ENCODE peak calls at places on chromosomes 3 and 15, in six cellular contexts. One of them, this sample, is unnamed.

GRCh38 chr3:9912294-9912935 is 4.5 kb upstream of the IL17RC start:
- DNase-seq in neuronal stem cell: no peak
- DNase-seq in prostate gland: no peak
- DNase-seq in ovary: no peak
- DNase-seq in Panc1: no peak
- DNase-seq in tibial artery: no peak
- DNase-seq in this sample: no peak

GRCh38 chr15:29656636-29657475 is 165.4 kb downstream of the TJP1 start:
- DNase-seq in ovary: no peak
- DNase-seq in Panc1: no peak
- DNase-seq in prostate gland: peak
- DNase-seq in tibial artery: no peak
- DNase-seq in neuronal stem cell: peak
- DNase-seq in this sample: no peak

GRCh38 chr3:86793786-86794185 is 197.2 kb downstream of the VGLL3 start:
- DNase-seq in Panc1: peak
- DNase-seq in neuronal stem cell: no peak
- DNase-seq in tibial artery: no peak
- DNase-seq in ovary: no peak
- DNase-seq in prostate gland: no peak
- DNase-seq in this sample: no peak

GRCh38 chr3:50971487-50971924 is 296.8 kb downstream of the DOCK3 start:
- DNase-seq in prostate gland: peak
- DNase-seq in ovary: no peak
- DNase-seq in neuronal stem cell: peak
- DNase-seq in Panc1: peak
- DNase-seq in tibial artery: no peak
- DNase-seq in this sample: no peak

GRCh38 chr3:97950360-97950759 is 21.9 kb downstream of the RIOX2 start:
- DNase-seq in neuronal stem cell: no peak
- DNase-seq in prostate gland: no peak
- DNase-seq in tibial artery: no peak
- DNase-seq in Panc1: no peak
- DNase-seq in ovary: no peak
- DNase-seq in this sample: no peak

GRCh38 chr15:77032647-77033416 is 37.9 kb downstream of the PSTPIP1 start:
- DNase-seq in prostate gland: no peak
- DNase-seq in neuronal stem cell: no peak
- DNase-seq in ovary: no peak
- DNase-seq in tibial artery: no peak
- DNase-seq in Panc1: no peak
- DNase-seq in this sample: no peak

GRCh38 chr3:80087769-80088168 is 320.0 kb upstream of the ROBO1 start:
- DNase-seq in ovary: no peak
- DNase-seq in Panc1: no peak
- DNase-seq in tibial artery: no peak
- DNase-seq in neuronal stem cell: no peak
- DNase-seq in prostate gland: no peak
- DNase-seq in this sample: no peak

GRCh38 chr3:111112913-111113312 is 41.3 kb downstream of the NECTIN3 start:
- DNase-seq in prostate gland: no peak
- DNase-seq in tibial artery: no peak
- DNase-seq in Panc1: no peak
- DNase-seq in ovary: no peak
- DNase-seq in neuronal stem cell: no peak
- DNase-seq in this sample: no peak

GRCh38 chr3:32246079-32246675 is 7.7 kb downstream of the CMTM8 start:
- DNase-seq in Panc1: no peak
- DNase-seq in neuronal stem cell: no peak
- DNase-seq in ovary: no peak
- DNase-seq in prostate gland: no peak
- DNase-seq in tibial artery: no peak
- DNase-seq in this sample: no peak

GRCh38 chr15:39462691-39463090 is 118.2 kb upstream of the THBS1 start:
- DNase-seq in neuronal stem cell: no peak
- DNase-seq in ovary: no peak
- DNase-seq in tibial artery: no peak
- DNase-seq in prostate gland: no peak
- DNase-seq in Panc1: no peak
- DNase-seq in this sample: no peak

GRCh38 chr15:78811825-78812183 is 540 bp upstream of the ADAMTS7 start:
- DNase-seq in prostate gland: no peak
- DNase-seq in Panc1: no peak
- DNase-seq in neuronal stem cell: no peak
- DNase-seq in tibial artery: no peak
- DNase-seq in ovary: no peak
- DNase-seq in this sample: no peak

DNA sequence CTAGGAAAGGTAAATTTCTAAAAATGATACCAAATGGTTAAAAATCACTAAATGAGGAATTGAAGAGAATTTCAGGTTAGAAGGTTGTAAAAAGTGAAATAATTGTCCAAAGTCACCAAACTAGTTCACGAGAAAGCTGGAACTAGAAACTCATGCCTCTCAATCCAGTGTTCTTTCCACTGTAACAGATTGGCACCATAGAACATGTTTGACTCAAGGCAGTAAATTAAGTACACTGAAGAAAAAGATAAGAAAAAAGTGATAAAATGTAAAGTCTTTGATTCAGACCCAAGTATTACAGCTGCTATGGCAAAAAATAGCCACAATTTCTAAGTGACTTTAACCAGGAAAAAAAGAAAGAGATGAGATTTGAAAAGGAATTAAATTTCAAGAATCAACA is 26.5 kb downstream of the ZBTB20 start:
- DNase-seq in ovary: no peak
- DNase-seq in neuronal stem cell: no peak
- DNase-seq in tibial artery: no peak
- DNase-seq in prostate gland: no peak
- DNase-seq in Panc1: no peak
- DNase-seq in this sample: no peak
- H3K27ac ChIP-seq in ovary: no peak
- H3K27ac ChIP-seq in neuronal stem cell: no peak
- H3K27ac ChIP-seq in tibial artery: no peak
- H3K27ac ChIP-seq in prostate gland: no peak
- H3K27ac ChIP-seq in Panc1: no peak
- H3K27ac ChIP-seq in this sample: no peak

DNA sequence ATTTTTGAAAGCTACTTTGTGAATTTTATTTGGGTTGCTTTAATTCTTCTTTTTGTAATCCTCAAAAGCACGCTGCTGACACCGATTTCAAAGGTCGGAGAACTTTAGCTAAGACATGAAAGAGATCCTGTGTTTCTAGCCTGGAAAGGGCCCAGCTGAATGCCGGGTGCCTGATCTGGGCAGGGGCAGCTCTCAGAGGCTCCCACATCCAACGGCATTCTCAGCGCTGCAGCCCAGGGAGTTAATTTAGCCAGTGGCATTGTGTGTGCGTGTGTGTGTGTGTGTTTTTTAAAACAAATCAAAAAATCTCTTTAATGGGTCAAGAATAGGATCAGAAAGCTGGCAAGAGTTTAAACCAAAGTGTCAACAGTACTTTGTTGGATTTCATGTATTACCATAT is 6.5 kb downstream of the RBP1 start:
- DNase-seq in neuronal stem cell: peak
- DNase-seq in ovary: no peak
- DNase-seq in Panc1: no peak
- DNase-seq in tibial artery: no peak
- DNase-seq in prostate gland: no peak
- DNase-seq in this sample: peak
- H3K27ac ChIP-seq in neuronal stem cell: no peak
- H3K27ac ChIP-seq in ovary: peak
- H3K27ac ChIP-seq in Panc1: peak
- H3K27ac ChIP-seq in tibial artery: peak
- H3K27ac ChIP-seq in prostate gland: no peak
- H3K27ac ChIP-seq in this sample: peak

GRCh38 chr3:136984837-136985236 is 27.1 kb downstream of the IL20RB start:
- DNase-seq in tibial artery: no peak
- DNase-seq in Panc1: no peak
- DNase-seq in neuronal stem cell: no peak
- DNase-seq in ovary: no peak
- DNase-seq in prostate gland: peak
- DNase-seq in this sample: no peak
- H3K27ac ChIP-seq in tibial artery: no peak
- H3K27ac ChIP-seq in Panc1: no peak
- H3K27ac ChIP-seq in neuronal stem cell: no peak
- H3K27ac ChIP-seq in ovary: no peak
- H3K27ac ChIP-seq in prostate gland: no peak
- H3K27ac ChIP-seq in this sample: no peak

GRCh38 chr3:133448478-133449122 is 48.7 kb downstream of the BFSP2 start:
- DNase-seq in neuronal stem cell: no peak
- DNase-seq in Panc1: no peak
- DNase-seq in tibial artery: no peak
- DNase-seq in prostate gland: no peak
- DNase-seq in ovary: no peak
- DNase-seq in this sample: no peak
- H3K27ac ChIP-seq in neuronal stem cell: no peak
- H3K27ac ChIP-seq in Panc1: peak
- H3K27ac ChIP-seq in tibial artery: no peak
- H3K27ac ChIP-seq in prostate gland: no peak
- H3K27ac ChIP-seq in ovary: no peak
- H3K27ac ChIP-seq in this sample: no peak